ENCODE peak calls at places on chromosomes 13 and 19, in four cellular contexts. N is HepG2, K is K562, B is GM12878. F is an unnamed sample.

GRCh38 chr19:40594657-40595077 is 6.5 kb upstream of the LTBP4 start:
- DNase-seq in N (no peak), K (no peak), B (no peak), F (no peak)

GRCh38 chr19:54035215-54036178 is 28.2 kb downstream of the VSTM1 start:
- DNase-seq in K (peak; percentile 2), N (no peak), B (no peak), F (peak; percentile 86)

GRCh38 chr13:102355251-102355650 is 46.6 kb downstream of the FGF14 start:
- DNase-seq in N (no peak), K (no peak), B (no peak), F (no peak)

GRCh38 chr19:7188682-7189629 is 105.3 kb downstream of the INSR start:
- DNase-seq in K (no peak), N (peak; percentile 84), B (no peak), F (peak; percentile 96)

GRCh38 chr19:9839415-9839814 is 4.3 kb downstream of the PIN1 start:
- DNase-seq in N (no peak), K (peak; percentile 2), B (no peak), F (no peak)

GRCh38 chr19:30085394-30085793 is 143.4 kb downstream of the URI1 start:
- DNase-seq in K (peak; percentile 23), B (no peak), N (peak; percentile 4), F (no peak)

GRCh38 chr13:52195052-52195837 is 35.8 kb upstream of the NEK3 start:
- DNase-seq in B (no peak), N (no peak), K (no peak), F (peak; percentile 83)

GRCh38 chr13:110323986-110324749 is 17.1 kb downstream of the COL4A2 start:
- DNase-seq in N (no peak), K (no peak), B (no peak), F (no peak)

GRCh38 chr13:55576389-55576788 is 1564.3 kb upstream of the PRR20A start:
- DNase-seq in B (no peak), K (no peak), N (no peak), F (no peak)

GRCh38 chr13:98004107-98004506 is 50.6 kb downstream of the IPO5 start:
- DNase-seq in N (no peak), K (no peak), B (no peak), F (no peak)

GRCh38 chr13:25136872-25137623 is 35.0 kb downstream of the AMER2 start:
- DNase-seq in B (no peak), N (no peak), K (no peak), F (no peak)

GRCh38 chr19:53812335-53812734 is 11.8 kb downstream of the NLRP12 start:
- DNase-seq in N (no peak), K (no peak), B (no peak), F (no peak)

GRCh38 chr19:34597596-34597995 is 79.4 kb downstream of the SCGB2B2 start:
- DNase-seq in K (no peak), B (no peak), N (no peak), F (no peak)

GRCh38 chr19:55340784-55341147 is 1.1 kb downstream of the KMT5C start:
- DNase-seq in K (no peak), B (no peak), N (no peak), F (peak; percentile 17)

GRCh38 chr19:46862504-46862835 is 1.7 kb downstream of the ARHGAP35 start:
- DNase-seq in N (no peak), B (no peak), K (peak; percentile 15), F (peak; percentile 35)
- H3K4me1 ChIP-seq in N (peaks cover 68% of the 10 kb centered on the region), B (peaks cover 5% of the 10 kb centered on the region), K (peaks cover 39% of the 10 kb centered on the region), F (peaks cover 41% of the 10 kb centered on the region)

DNA sequence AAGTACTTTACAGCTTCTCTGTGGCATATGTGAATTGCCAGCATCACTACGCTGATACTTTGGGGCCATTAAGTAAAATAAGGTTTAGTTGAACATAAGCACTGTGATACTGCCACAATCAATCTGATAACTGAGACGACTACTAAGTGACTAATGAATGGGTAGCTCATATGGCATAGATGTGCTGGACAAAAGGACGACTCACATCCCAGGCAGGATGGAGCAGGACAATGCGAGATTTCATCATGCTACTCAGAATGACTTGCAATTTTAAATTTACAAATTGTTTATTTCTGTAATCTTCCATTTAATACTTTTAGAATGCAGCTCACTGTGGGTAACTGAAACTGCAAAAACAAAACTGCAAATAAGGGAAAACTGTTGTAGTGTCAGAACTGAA is 13.6 kb downstream of the CCDC122 start:
- DNase-seq in K (no peak), N (no peak), B (no peak), F (no peak)
- H3K9ac ChIP-seq in K (no peak overlapping the region), N (no peak overlapping the region), B (no peak overlapping the region), F (no peak overlapping the region)

DNA sequence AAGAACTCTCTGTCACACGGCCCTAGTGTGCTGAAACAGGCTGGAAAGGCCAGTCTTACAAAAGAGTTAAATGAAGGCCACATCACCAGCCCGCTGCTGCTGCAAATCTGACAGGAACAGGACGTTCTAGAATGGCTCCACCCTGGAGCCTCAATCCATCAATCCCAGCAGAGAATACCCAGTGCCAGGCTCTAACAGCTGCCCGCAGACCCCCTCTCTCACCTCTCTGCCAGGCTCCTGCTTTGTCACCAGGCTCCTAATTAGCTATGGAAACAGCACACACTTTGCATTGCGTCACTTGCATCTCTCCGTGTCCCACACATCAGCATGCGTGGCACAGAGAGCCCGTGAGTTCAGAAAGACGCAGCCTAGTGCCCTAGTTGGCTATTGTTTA is 314.1 kb downstream of the FOXO1 start:
- DNase-seq in B (no peak), N (no peak), K (no peak), F (no peak)
- TF ChIP-seq MYC in B (no peak), N (no peak), K (no peak), F (no peak)

GRCh38 chr19:45526143-45526542 is 18.9 kb downstream of the VASP start:
- DNase-seq in B (no peak), K (peak; percentile 82), N (peak; percentile 78), F (peak; percentile 57)
- H3K4me1 ChIP-seq in B (peaks cover 10% of the 10 kb centered on the region), K (peaks cover 3% of the 10 kb centered on the region), N (no peaks in the 10 kb centered on the region), F (no peaks in the 10 kb centered on the region)

F was measured in endothelial cell of umbilical vein.